ENCODE peak calls at places on chromosomes 2 and 18, in four cellular contexts. L, U, C and O are unnamed samples.

GRCh38 chr18:824179-824578 is 12.1 kb upstream of the YES1 start:
- DNase-seq in L (no peak), U (peak; percentile 44), C (no peak), O (no peak)

GRCh38 chr2:20594957-20595356 is 55.9 kb downstream of the HS1BP3 start:
- DNase-seq in L (no peak), U (no peak), C (no peak), O (no peak)

GRCh38 chr2:17813742-17814458 is 2.4 kb upstream of the MSGN1 start:
- DNase-seq in L (peak; percentile 82), U (no peak), C (no peak), O (no peak)

GRCh38 chr2:112480540-112481049 is 1.4 kb upstream of the TTL start:
- DNase-seq in L (no peak), U (peak; percentile 24), C (peak; percentile 42), O (peak; percentile 14)

GRCh38 chr2:143246815-143247744 is 117.9 kb downstream of the ARHGAP15 start:
- DNase-seq in L (no peak), U (no peak), C (no peak), O (no peak)

GRCh38 chr2:53631313-53632125 is 136.1 kb upstream of the CHAC2 start:
- DNase-seq in L (no peak), U (no peak), C (no peak), O (no peak)

GRCh38 chr2:145006957-145007672 is 487.2 kb upstream of the ZEB2 start:
- DNase-seq in L (no peak), U (no peak), C (no peak), O (no peak)

GRCh38 chr2:46776687-46777327 is 138.8 kb downstream of the MCFD2 start:
- DNase-seq in L (no peak), U (peak; percentile 69), C (peak; percentile 66), O (peak; percentile 51)

GRCh38 chr2:101803128-101803527 is 105.6 kb downstream of the MAP4K4 start:
- DNase-seq in L (no peak), U (peak; percentile 79), C (no peak), O (no peak)

GRCh38 chr2:239160226-239161143 is 240.3 kb downstream of the HDAC4 start:
- DNase-seq in L (no peak), U (no peak), C (no peak), O (no peak)

GRCh38 chr18:12692206-12692605 is 10.3 kb downstream of the CEP76 start:
- DNase-seq in L (no peak), U (peak; percentile 41), C (no peak), O (no peak)

GRCh38 chr18:13366977-13367892 is 148.7 kb downstream of the LDLRAD4 start:
- DNase-seq in L (no peak), U (no peak), C (no peak), O (no peak)

GRCh38 chr2:3361518-3362438 is 15.8 kb downstream of the EIPR1 start:
- DNase-seq in L (no peak), U (no peak), C (no peak), O (no peak)

GRCh38 chr2:234496835-234497591 is at the start of gene ARL4C:
- DNase-seq in L (no peak), U (peak; percentile 37), C (peak; percentile 85), O (peak; percentile 79)

GRCh38 chr2:28338754-28339325 is 53.8 kb upstream of the FOSL2 start:
- DNase-seq in L (no peak), U (no peak), C (no peak), O (no peak)

GRCh38 chr2:57906152-57906732 is 140.4 kb upstream of the VRK2 start:
- DNase-seq in L (no peak), U (peak; percentile 62), C (peak; percentile 53), O (peak; percentile 50)

GRCh38 chr2:222302178-222303018 is 3.6 kb upstream of the PAX3 start:
- DNase-seq in L (no peak), U (no peak), C (no peak), O (no peak)

GRCh38 chr2:130336150-130336876 is 6.4 kb upstream of the IMP4 start:
- DNase-seq in L (no peak), U (peak; percentile 32), C (no peak), O (peak; percentile 26)

GRCh38 chr2:201858781-201859180 is 52.4 kb downstream of the CDK15 start:
- DNase-seq in L (no peak), U (no peak), C (no peak), O (no peak)

GRCh38 chr2:24489942-24490673 is 946 bp upstream of the NCOA1 start:
- DNase-seq in L (no peak), U (peak; percentile 49), C (peak; percentile 38), O (peak; percentile 22)
- TF ChIP-seq TARDBP in L (no peak), U (no peak), C (no peak), O (no peak)

DNA sequence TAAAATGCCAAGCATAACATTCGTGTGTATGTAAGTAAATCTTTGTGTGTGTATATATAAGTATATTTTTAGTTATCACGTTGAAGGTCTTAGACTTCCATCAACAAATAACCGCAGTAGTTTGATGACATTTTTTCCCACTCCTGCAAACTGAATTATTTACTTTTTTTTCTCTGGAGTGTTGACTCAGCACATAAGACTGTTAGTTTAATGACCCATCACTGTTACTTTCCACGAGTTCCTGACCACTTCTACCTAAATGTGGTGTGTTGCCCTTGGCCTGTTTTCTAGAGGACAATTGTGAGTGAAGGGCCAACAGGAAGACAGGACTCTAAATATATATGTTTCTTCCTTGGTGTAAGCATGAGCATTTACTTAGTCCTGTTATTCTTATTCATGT is 71.3 kb upstream of the TXNDC2 start:
- DNase-seq in L (no peak), U (peak; percentile 75), C (no peak), O (no peak)
- TF ChIP-seq BHLHE40 in L (no peak), U (no peak), C (no peak), O (no peak)

GRCh38 chr2:67871696-67872320 is 191.0 kb downstream of the C1D start:
- DNase-seq in L (no peak), U (no peak), C (no peak), O (no peak)
- TF ChIP-seq FOXM1 in L (no peak), U (no peak), C (no peak), O (no peak)

GRCh38 chr2:23524261-23524706 is 139.3 kb downstream of the KLHL29 start:
- DNase-seq in L (no peak), U (no peak), C (no peak), O (no peak)
- TF ChIP-seq TARDBP in L (no peak), U (no peak), C (no peak), O (no peak)

GRCh38 chr2:105803337-105803736 is 58.6 kb downstream of the NCK2 start:
- DNase-seq in L (peak; percentile 86), U (no peak), C (no peak), O (no peak)

GRCh38 chr2:105803773-105804172 is 59.1 kb downstream of the NCK2 start:
- DNase-seq in L (no peak), U (no peak), C (no peak), O (no peak)

GRCh38 chr2:105802587-105802986 is 57.9 kb downstream of the NCK2 start:
- DNase-seq in L (peak; percentile 74), U (no peak), C (no peak), O (no peak)

GRCh38 chr2:105801961-105802360 is 57.2 kb downstream of the NCK2 start:
- DNase-seq in L (no peak), U (no peak), C (no peak), O (no peak)

DNA sequence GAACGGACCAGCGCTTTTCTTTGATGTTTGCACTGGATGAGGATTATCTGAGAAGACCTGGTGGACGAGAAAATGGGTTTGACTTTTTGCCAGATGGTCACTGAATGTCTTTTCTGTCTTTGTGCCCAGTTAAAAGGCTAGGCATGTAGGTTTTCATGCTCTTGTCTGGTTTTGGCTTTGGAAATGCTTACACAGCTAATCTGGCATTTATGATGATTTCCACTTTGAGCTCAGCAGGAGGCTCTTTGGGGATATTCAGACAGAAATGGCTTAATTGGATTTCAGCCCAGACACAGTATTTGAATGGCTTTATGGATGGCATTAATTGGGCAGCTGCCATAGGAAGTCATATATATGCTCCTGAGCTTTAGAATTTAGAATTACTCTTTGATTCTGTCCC is 59.6 kb downstream of the NCK2 start:
- DNase-seq in L (no peak), U (no peak), C (no peak), O (peak; percentile 20)
- TF ChIP-seq BHLHE40 in L (no peak), U (no peak), C (no peak), O (no peak)

GRCh38 chr2:861655-862355 is 88.8 kb upstream of the SNTG2 start:
- DNase-seq in L (no peak), U (no peak), C (no peak), O (no peak)
- TF ChIP-seq FOXM1 in L (no peak), U (no peak), C (no peak), O (no peak)

DNA sequence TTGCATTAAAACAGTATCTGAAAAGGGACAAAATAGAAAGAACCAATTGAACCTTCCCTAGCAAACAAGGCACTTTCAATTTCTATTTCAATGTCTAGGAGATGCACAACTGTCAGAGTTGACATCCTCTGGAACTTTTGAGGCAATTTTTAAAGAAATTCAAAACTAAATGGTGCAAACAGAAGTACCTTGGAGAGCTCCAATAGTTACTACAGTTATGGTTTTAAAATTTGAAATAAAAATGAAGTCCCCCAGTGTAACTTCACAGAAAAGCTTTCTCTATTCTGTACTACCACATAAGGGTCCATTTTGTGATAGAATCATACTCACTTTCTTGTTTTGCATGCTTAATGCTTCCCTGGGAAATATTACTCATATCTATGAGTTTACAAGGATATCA is 162.1 kb downstream of the KCNH7 start:
- DNase-seq in L (no peak), U (no peak), C (no peak), O (no peak)
- TF ChIP-seq TARDBP in L (no peak), U (no peak), C (no peak), O (no peak)